ENCODE peak calls at places on chromosomes 7 and 10, in five cellular contexts. K is A549, P is GM12878, C is HepG2, E is K562. O is an unnamed sample.
A peak's percentile ranks its signal among the peaks of the same experiment; 100 is the strongest.

GRCh38 chr7:66281678-66282593 is 76.8 kb downstream of the TPST1 start:
- DNase-seq in K (peak; percentile 56), C (peak; percentile 6), P (no peak), E (peak; percentile 25), O (peak; percentile 98)

GRCh38 chr10:97708976-97709745 is 4.4 kb upstream of the MARVELD1 start:
- DNase-seq in K (peak; percentile 77), C (peak; percentile 43), E (peak; percentile 19), P (no peak), O (peak; percentile 88)

GRCh38 chr7:111091623-111092370 is 870 bp downstream of the LRRN3 start:
- DNase-seq in P (no peak), K (no peak), E (no peak), C (no peak), O (no peak)

GRCh38 chr10:121566755-121567154 is 31.5 kb downstream of the FGFR2 start:
- DNase-seq in E (no peak), C (no peak), P (no peak), K (no peak), O (no peak)

GRCh38 chr10:49616421-49617230 is 2.8 kb downstream of the CHAT start:
- DNase-seq in E (no peak), P (no peak), K (no peak), C (no peak), O (no peak)

GRCh38 chr7:142602756-142603155 is 146.5 kb upstream of the PRSS1 start:
- DNase-seq in K (no peak), C (no peak), P (no peak), E (no peak), O (no peak)

GRCh38 chr7:27992755-27993478 is 187.7 kb downstream of the JAZF1 start:
- DNase-seq in E (no peak), P (no peak), K (no peak), C (no peak), O (no peak)

GRCh38 chr7:121954803-121955202 is 81.8 kb downstream of the PTPRZ1 start:
- DNase-seq in K (no peak), E (no peak), P (no peak), C (no peak), O (peak; percentile 85)

GRCh38 chr10:11145498-11145855 is 127.8 kb downstream of the CELF2 start:
- DNase-seq in E (peak; percentile 27), C (no peak), K (no peak), P (no peak), O (no peak)

GRCh38 chr7:39304178-39304577 is 262.0 kb upstream of the YAE1 start:
- DNase-seq in K (no peak), P (no peak), C (no peak), E (no peak), O (no peak)

GRCh38 chr10:71396084-71396713 is 521 bp upstream of the CDH23 start:
- DNase-seq in K (peak; percentile 76), E (peak; percentile 63), C (no peak), P (no peak), O (no peak)

GRCh38 chr7:34031156-34031555 is 125.8 kb downstream of the BMPER start:
- DNase-seq in E (no peak), C (no peak), K (no peak), P (no peak), O (no peak)

GRCh38 chr7:102425639-102426267 is 7.6 kb upstream of the ORAI2 start:
- DNase-seq in P (peak; percentile 84), K (no peak), E (no peak), C (no peak), O (no peak)

GRCh38 chr7:36037121-36037662 is 115.9 kb upstream of the EEPD1 start:
- DNase-seq in E (no peak), C (no peak), K (peak; percentile 92), P (no peak), O (peak; percentile 74)

GRCh38 chr7:41478187-41478586 is 224.7 kb downstream of the INHBA start:
- DNase-seq in K (no peak), E (no peak), P (no peak), C (no peak), O (peak; percentile 45)

GRCh38 chr7:50644586-50644985 is 79.4 kb upstream of the DDC start:
- DNase-seq in E (no peak), K (no peak), C (no peak), P (no peak), O (no peak)

GRCh38 chr7:106947244-106947728 is 82.2 kb downstream of the PIK3CG start:
- DNase-seq in P (no peak), E (peak; percentile 88), K (peak; percentile 73), C (peak; percentile 35), O (peak; percentile 83)

GRCh38 chr7:91496251-91496820 is 232.1 kb downstream of the FZD1 start:
- DNase-seq in C (no peak), K (no peak), E (no peak), P (no peak), O (no peak)

GRCh38 chr7:154620307-154620706 is 382.6 kb downstream of the PAXIP1 start:
- DNase-seq in K (no peak), P (no peak), C (no peak), E (no peak), O (no peak)

GRCh38 chr10:11397980-11398580 is 213.4 kb downstream of the USP6NL start:
- DNase-seq in K (no peak), P (no peak), E (no peak), C (no peak), O (peak; percentile 5)

GRCh38 chr7:93558705-93559614 is 15.6 kb downstream of the CALCR start:
- DNase-seq in C (no peak), E (no peak), K (no peak), P (no peak), O (no peak)

GRCh38 chr7:26813426-26813825 is 51.0 kb downstream of the SKAP2 start:
- DNase-seq in C (peak; percentile 64), K (peak; percentile 62), P (no peak), E (no peak), O (peak; percentile 80)

GRCh38 chr10:122850705-122851640 is 5.3 kb upstream of the CUZD1 start:
- DNase-seq in P (no peak), E (no peak), K (no peak), C (no peak), O (peak; percentile 64)

GRCh38 chr10:125206618-125207017 is 46.3 kb upstream of the CTBP2 start:
- DNase-seq in P (no peak), E (no peak), K (no peak), C (no peak), O (peak; percentile 70)

GRCh38 chr7:22724861-22725260 is 2.1 kb upstream of the IL6 start:
- DNase-seq in E (no peak), K (no peak), P (no peak), C (no peak), O (no peak)
- H3K4me1 ChIP-seq in E (peaks cover 58% of the 10 kb centered on the region), K (peaks cover 21% of the 10 kb centered on the region), P (peaks cover 5% of the 10 kb centered on the region), C (peaks cover 21% of the 10 kb centered on the region), O (peaks cover 20% of the 10 kb centered on the region)

GRCh38 chr7:115008465-115009114 is 86.7 kb downstream of the MDFIC start:
- DNase-seq in P (no peak), K (no peak), C (no peak), E (no peak), O (peak; percentile 79)
- TF ChIP-seq BHLHE40 in P (no peak), K (no peak), C (no peak), E (no peak), O (no peak)

DNA sequence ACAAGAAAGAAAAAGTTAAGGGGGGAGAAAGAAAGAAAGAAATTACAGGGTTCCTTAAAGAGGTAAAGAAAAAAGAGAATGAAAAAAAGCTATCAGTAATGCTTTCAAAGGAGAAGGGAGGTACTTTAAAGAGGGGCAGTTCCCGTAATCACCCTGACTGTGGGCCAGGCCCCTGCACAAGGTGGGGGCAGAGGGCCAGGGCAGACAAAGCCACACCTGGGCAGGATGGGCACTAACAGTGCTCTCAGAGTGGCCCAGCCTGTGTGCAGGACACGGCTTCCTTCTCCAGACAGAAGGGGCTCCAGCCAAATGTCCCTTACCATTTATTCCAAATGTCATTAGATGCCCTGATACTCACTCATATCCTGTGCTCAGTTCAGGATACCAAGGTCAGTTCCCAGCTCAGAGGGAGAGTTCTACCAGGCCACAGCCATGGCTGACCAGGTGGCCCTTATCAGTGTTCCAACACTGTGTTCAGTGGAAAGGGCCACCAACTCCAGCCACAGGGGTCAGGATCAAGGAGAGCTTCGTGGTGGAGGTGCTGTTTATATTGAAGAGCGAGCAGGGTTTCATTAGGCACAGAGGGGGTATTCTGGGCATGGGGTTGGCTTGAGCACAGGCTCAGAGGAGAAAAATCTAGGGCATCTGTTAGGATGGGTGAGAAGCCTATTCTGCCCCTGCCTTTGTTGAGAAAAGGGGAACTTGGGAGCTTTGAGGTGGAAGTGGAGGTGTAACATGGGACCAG is 29.9 kb downstream of the DPCD start:
- DNase-seq in P (no peak), K (no peak), C (no peak), E (no peak), O (no peak)
- H3K4me1 ChIP-seq in P (peaks cover 19% of the 10 kb centered on the region), K (no peaks in the 10 kb centered on the region), C (no peaks in the 10 kb centered on the region), E (no peaks in the 10 kb centered on the region), O (no peaks in the 10 kb centered on the region)

GRCh38 chr10:58514102-58514472 is 1.4 kb downstream of the BICC1 start:
- DNase-seq in C (no peak), K (no peak), P (no peak), E (no peak), O (no peak)

GRCh38 chr10:58511765-58512469 is 755 bp upstream of the BICC1 start:
- DNase-seq in C (peak; percentile 59), P (no peak), K (peak; percentile 17), E (no peak), O (peak; percentile 43)

GRCh38 chr10:58515296-58515956 is 2.8 kb downstream of the BICC1 start:
- DNase-seq in P (no peak), E (no peak), K (peak; percentile 66), C (no peak), O (no peak)

GRCh38 chr10:58513189-58514101 is 773 bp downstream of the BICC1 start:
- DNase-seq in P (no peak), E (no peak), K (peak; percentile 87), C (no peak), O (peak; percentile 84)

DNA sequence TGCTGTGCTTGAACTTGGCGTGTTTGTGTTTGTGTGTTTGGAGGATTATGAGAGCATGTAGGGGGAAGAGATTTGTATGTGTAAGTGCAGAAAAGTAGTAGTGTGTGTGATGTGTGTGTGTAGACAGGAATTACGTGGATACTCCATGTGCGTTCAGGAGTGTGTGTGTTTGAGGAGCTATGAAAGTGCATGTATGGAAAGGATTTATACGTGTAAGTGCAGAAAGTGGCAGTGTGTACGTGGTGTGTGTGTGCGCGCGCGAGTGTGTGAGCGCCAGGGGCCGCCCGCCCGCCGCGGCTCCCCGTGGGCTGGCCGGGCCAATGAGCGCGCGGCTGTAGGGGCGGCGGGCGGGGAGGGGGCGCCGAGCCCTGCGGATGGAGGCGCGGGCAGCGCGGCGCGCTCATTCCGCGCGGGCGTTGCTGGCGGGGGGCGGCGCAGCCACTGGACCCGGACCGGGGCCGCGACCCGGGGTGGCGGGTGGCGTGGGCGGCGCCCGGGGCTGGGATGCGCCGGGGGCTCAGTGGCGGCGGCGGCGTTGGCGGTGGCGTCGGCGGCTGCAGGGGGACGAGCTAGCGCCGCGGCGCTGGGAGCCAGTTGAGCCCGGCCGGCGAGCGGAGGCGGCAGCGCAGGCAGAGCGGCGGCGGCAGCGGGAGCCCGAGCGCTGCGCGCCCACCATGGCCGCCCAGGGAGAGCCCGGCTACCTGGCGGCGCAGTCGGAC is at the start of gene BICC1:
- DNase-seq in C (no peak), P (no peak), K (peak; percentile 55), E (no peak), O (peak; percentile 38)
- TF ChIP-seq BHLHE40 in C (no peak), P (no peak), K (no peak), E (no peak), O (no peak)